ENCODE peak calls at places on chromosomes 11 and 22, in ten cellular contexts. G is left lung; T is CD4-positive, alpha-beta T cell; A is RWPE2; U is body of pancreas; N is thoracic aorta; Q is pancreas; P is right lobe of liver; D is upper lobe of right lung; R is heart right ventricle. O is an unnamed sample.

GRCh38 chr11:70711095-70711910 is 313.0 kb downstream of the CTTN start:
- ATAC-seq in D (no peak), T (no peak), P (no peak), N (no peak), Q (no peak), A (no peak), R (no peak), G (no peak), U (no peak), O (no peak)

GRCh38 chr11:72712168-72712721 is 38.0 kb upstream of the PDE2A start:
- ATAC-seq in T (no peak), A (no peak), D (peak; percentile 91), N (no peak), Q (peak; percentile 65), U (peak; percentile 29), G (peak; percentile 70), P (peak; percentile 65), R (peak; percentile 71), O (peak; percentile 73)

GRCh38 chr22:23677701-23677995 is 13.2 kb upstream of the RGL4 start:
- ATAC-seq in N (no peak), Q (no peak), R (no peak), T (no peak), P (no peak), D (no peak), U (no peak), A (no peak), G (no peak), O (no peak)

GRCh38 chr22:40709752-40710413 is 30.6 kb downstream of the MCHR1 start:
- ATAC-seq in R (peak; percentile 62), N (no peak), G (peak; percentile 16), P (peak; percentile 13), D (peak; percentile 37), U (peak; percentile 25), T (no peak), Q (peak; percentile 36), A (no peak), O (peak; percentile 70)

GRCh38 chr22:41273128-41273527 is 12.9 kb downstream of the RANGAP1 start:
- ATAC-seq in N (no peak), R (no peak), A (no peak), D (no peak), P (no peak), Q (no peak), U (no peak), T (no peak), G (no peak), O (no peak)

GRCh38 chr11:131185915-131186314 is 184.5 kb upstream of the NTM start:
- ATAC-seq in Q (no peak), G (no peak), U (no peak), P (no peak), D (no peak), A (no peak), R (peak; percentile 68), N (no peak), T (no peak), O (no peak)

GRCh38 chr22:26828311-26828710 is 170.9 kb downstream of the MIAT start:
- ATAC-seq in D (no peak), G (no peak), T (no peak), U (no peak), P (no peak), N (no peak), R (no peak), A (no peak), Q (no peak), O (no peak)

GRCh38 chr11:75482931-75483469 is 42.7 kb downstream of the GDPD5 start:
- ATAC-seq in T (no peak), G (no peak), U (peak; percentile 74), D (no peak), A (no peak), P (peak; percentile 94), Q (peak; percentile 72), R (no peak), N (no peak), O (no peak)

GRCh38 chr11:61356701-61357100 is 5.0 kb downstream of the CYB561A3 start:
- ATAC-seq in Q (no peak), A (no peak), T (no peak), P (no peak), D (no peak), G (no peak), N (no peak), R (no peak), U (no peak), O (no peak)

GRCh38 chr11:78941226-78941851 is 366.7 kb upstream of the NARS2 start:
- ATAC-seq in N (no peak), T (no peak), Q (no peak), D (peak; percentile 54), A (no peak), P (no peak), R (no peak), U (no peak), G (no peak), O (peak; percentile 28)

GRCh38 chr22:39524753-39525657 is 4.6 kb downstream of the ATF4 start:
- ATAC-seq in Q (no peak), D (no peak), N (no peak), T (no peak), P (no peak), G (no peak), A (peak; percentile 0), U (no peak), R (no peak), O (no peak)

GRCh38 chr22:39525658-39525975 is 5.3 kb downstream of the ATF4 start:
- ATAC-seq in P (no peak), G (no peak), Q (no peak), T (no peak), U (no peak), D (no peak), N (no peak), A (no peak), R (no peak), O (no peak)

GRCh38 chr22:39527481-39527961 is 5.0 kb downstream of the RPS19BP1 start:
- ATAC-seq in A (no peak), U (no peak), G (peak; percentile 8), N (no peak), P (peak; percentile 37), D (no peak), R (no peak), T (no peak), Q (no peak), O (no peak)

GRCh38 chr22:39528080-39528661 is 4.4 kb downstream of the RPS19BP1 start:
- ATAC-seq in A (no peak), Q (no peak), D (no peak), R (no peak), U (no peak), N (no peak), G (no peak), T (no peak), P (no peak), O (no peak)

DNA sequence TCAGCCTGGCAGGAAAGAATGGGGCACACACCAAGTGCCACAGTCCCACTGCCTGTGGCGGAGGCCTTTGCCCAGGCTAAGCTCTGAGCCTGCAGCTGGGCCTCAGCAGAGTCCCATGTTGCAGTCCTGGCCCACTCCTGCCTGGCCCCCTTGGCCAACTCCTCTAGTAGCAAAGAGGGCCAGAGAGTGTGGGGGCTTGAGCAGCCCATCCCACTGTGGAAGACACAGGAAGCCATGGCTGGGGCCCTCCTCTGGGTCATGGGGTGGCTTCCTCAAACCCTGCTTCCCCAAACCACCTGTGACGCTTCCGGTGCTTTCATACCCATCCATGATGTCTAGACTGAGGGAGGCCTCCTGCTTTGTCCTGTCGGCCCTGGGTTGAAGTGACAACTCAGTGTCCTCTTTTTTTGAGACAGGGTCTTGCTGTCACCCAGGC is 5.8 kb downstream of the RPS19BP1 start:
- ATAC-seq in T (peak; percentile 32), N (no peak), G (no peak), A (no peak), U (no peak), D (peak; percentile 1), P (no peak), Q (no peak), R (no peak), O (no peak)
- H3K27me3 ChIP-seq in T (no peaks in the 10 kb centered on the region), N (no peaks in the 10 kb centered on the region), G (no peaks in the 10 kb centered on the region), A (no peaks in the 10 kb centered on the region), U (no peaks in the 10 kb centered on the region), D (no peaks in the 10 kb centered on the region), P (no peaks in the 10 kb centered on the region), Q (no peaks in the 10 kb centered on the region), R (no peaks in the 10 kb centered on the region), O (no peaks in the 10 kb centered on the region)

GRCh38 chr11:67646535-67647336 is 3.8 kb downstream of the ACY3 start:
- ATAC-seq in U (peak; percentile 53), P (no peak), R (no peak), Q (peak; percentile 41), N (no peak), D (no peak), T (no peak), G (no peak), A (no peak), O (no peak)
- TF ChIP-seq CTCF in U (no peak), P (no peak), R (no peak), Q (no peak), N (no peak), D (no peak), T (no peak), G (peak; percentile 7), A (no peak), O (no peak)

DNA sequence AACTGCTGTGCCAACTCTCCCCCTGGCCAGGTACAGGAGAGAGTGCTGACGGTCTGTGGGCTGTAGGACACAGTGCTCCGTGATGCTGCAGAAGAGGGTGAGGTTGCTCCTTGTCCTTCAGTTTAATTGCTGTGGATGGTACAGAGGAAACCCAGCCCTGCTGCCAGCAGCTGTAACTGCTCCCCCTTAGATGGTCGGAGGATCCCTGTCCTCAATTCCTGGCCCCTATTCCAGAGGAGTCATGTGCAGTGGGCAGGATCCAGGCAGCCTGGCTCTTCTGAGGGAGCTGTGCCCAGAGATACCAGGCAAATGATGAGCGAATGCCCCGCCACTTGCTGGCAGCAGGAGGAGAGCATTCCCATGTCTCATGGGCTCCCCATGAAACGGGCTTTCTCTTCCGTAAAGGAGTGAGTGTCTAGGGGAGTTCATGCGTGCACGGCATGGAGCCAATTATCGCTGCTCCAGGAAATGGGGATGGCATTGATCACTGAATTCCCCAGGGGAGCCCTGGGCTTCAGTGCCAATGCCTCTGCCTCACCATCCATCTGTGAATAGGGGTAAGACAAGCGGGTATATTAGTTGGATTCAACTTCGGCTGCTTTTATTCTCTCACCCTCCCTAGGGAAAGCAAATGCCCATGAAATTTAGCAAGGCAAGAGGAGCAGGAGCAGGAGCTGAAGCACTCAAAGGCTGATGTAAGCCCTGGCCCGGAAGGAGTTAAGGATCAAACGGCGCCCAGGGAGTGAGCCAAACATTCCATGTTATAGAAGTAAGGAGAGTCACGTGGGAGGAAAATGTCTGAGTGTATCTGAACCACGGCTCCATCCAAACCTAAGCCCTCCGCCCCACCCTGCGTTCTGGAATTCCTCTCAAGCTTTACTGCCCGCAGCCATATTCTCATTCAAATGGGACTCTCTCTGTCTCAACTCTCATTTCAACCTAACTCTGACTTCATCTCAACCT is 51.0 kb upstream of the CSNK2A3 start:
- ATAC-seq in U (no peak), G (peak; percentile 66), T (no peak), A (no peak), D (peak; percentile 70), P (no peak), R (no peak), N (no peak), Q (no peak), O (no peak)
- H3K27me3 ChIP-seq in U (no peaks in the 10 kb centered on the region), G (no peaks in the 10 kb centered on the region), T (no peaks in the 10 kb centered on the region), A (no peaks in the 10 kb centered on the region), D (no peaks in the 10 kb centered on the region), P (no peaks in the 10 kb centered on the region), R (no peaks in the 10 kb centered on the region), N (no peaks in the 10 kb centered on the region), Q (no peaks in the 10 kb centered on the region), O (no peaks in the 10 kb centered on the region)

DNA sequence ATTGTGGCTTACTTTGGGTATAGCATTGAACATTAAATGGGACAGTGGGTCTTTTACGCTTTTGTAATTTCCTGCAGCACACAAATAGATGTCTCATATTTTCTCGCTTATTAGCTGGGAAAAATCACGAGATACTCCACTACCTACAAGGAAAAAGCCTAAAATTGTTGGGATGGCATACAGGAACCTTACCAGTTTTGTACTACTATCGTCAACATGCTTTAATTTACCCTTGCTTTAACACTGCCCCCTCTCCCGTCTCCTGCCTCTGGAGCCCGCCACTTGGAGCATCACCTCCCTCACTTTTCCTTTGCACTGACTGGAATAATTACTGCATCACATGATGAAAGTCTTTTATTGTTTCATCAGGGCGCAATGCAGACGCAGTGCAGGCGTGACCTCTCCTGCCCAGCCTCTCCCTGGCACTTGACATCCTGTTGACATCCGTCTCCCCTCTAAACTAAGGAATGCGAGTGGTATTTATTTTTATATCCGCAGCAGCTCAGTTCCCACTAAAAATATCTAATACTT is 1.0 kb upstream of the FNBP4 start:
- ATAC-seq in N (peak; percentile 57), G (peak; percentile 61), R (peak; percentile 69), T (no peak), Q (peak; percentile 60), A (peak; percentile 23), P (peak; percentile 9), D (peak; percentile 66), U (peak; percentile 9), O (peak; percentile 28)
- TF ChIP-seq CTCF in N (no peak), G (no peak), R (no peak), T (no peak), Q (no peak), A (no peak), P (no peak), D (no peak), U (no peak), O (peak; percentile 11)